ENCODE peak calls at places on chromosomes 6 and 20, in five cellular contexts. V is K562, K is SK-N-SH, H is GM12878, Y is H1. T is an unnamed sample.

GRCh38 chr6:158043008-158043407 is 61.3 kb downstream of the SYNJ2 start:
- DNase-seq in Y (no peak), V (no peak), H (no peak), K (no peak), T (no peak)

GRCh38 chr20:561437-562231 is 18.0 kb upstream of the CSNK2A1 start:
- DNase-seq in K (peak), Y (peak), H (no peak), V (peak), T (peak)

GRCh38 chr6:62150048-62150663 is 135.9 kb downstream of the KHDRBS2 start:
- DNase-seq in K (peak), V (peak), H (no peak), Y (no peak), T (peak)

GRCh38 chr6:125377621-125378020 is 75.9 kb upstream of the HDDC2 start:
- DNase-seq in Y (no peak), V (no peak), K (peak), H (no peak), T (no peak)

GRCh38 chr20:59253325-59253724 is 47.1 kb upstream of the EDN3 start:
- DNase-seq in V (no peak), Y (no peak), K (no peak), H (no peak), T (no peak)

GRCh38 chr20:38134427-38135281 is 30.4 kb downstream of the TGM2 start:
- DNase-seq in Y (no peak), H (no peak), V (peak), K (peak), T (no peak)

GRCh38 chr20:37941992-37942391 is 39.1 kb downstream of the VSTM2L start:
- DNase-seq in K (no peak), Y (no peak), V (no peak), H (no peak), T (no peak)

GRCh38 chr6:138001750-138002349 is 105.4 kb downstream of the PERP start:
- DNase-seq in K (peak), Y (peak), H (no peak), V (peak), T (peak)

GRCh38 chr20:5349448-5349847 is 32.7 kb upstream of the PROKR2 start:
- DNase-seq in K (no peak), Y (no peak), H (no peak), V (no peak), T (no peak)

GRCh38 chr6:48826884-48827701 is 636.0 kb downstream of the MMUT start:
- DNase-seq in K (no peak), Y (no peak), H (no peak), V (no peak), T (peak)

GRCh38 chr20:49479785-49480184 is 2.7 kb downstream of the KCNB1 start:
- DNase-seq in V (no peak), Y (no peak), K (no peak), H (no peak), T (no peak)

GRCh38 chr6:32252326-32253009 is 28.6 kb upstream of the NOTCH4 start:
- DNase-seq in Y (no peak), K (no peak), H (no peak), V (no peak), T (no peak)

GRCh38 chr6:26329763-26330511 is 35.1 kb upstream of the BTN3A2 start:
- DNase-seq in Y (peak), H (no peak), K (no peak), V (peak), T (no peak)

GRCh38 chr20:53677447-53678314 is 84.0 kb upstream of the ZNF217 start:
- DNase-seq in H (no peak), Y (no peak), K (no peak), V (peak), T (no peak)

GRCh38 chr6:30441171-30441570 is 48.1 kb upstream of the HLA-E start:
- DNase-seq in H (no peak), V (no peak), Y (no peak), K (no peak), T (no peak)

GRCh38 chr6:90610671-90611542 is 24.0 kb upstream of the MAP3K7 start:
- DNase-seq in K (peak), H (no peak), V (peak), Y (peak), T (no peak)

GRCh38 chr6:117463762-117464665 is 18.5 kb upstream of the DCBLD1 start:
- DNase-seq in K (no peak), Y (no peak), H (no peak), V (no peak), T (no peak)

GRCh38 chr20:59308493-59309201 is 8.2 kb downstream of the EDN3 start:
- DNase-seq in Y (no peak), K (no peak), V (peak), H (no peak), T (no peak)

GRCh38 chr20:47949230-47949629 is 163.9 kb upstream of the SULF2 start:
- DNase-seq in K (no peak), V (no peak), Y (no peak), H (no peak), T (no peak)

GRCh38 chr20:62202083-62202395 is 18.0 kb downstream of the HRH3 start:
- DNase-seq in V (no peak), Y (no peak), K (no peak), H (no peak), T (no peak)

DNA sequence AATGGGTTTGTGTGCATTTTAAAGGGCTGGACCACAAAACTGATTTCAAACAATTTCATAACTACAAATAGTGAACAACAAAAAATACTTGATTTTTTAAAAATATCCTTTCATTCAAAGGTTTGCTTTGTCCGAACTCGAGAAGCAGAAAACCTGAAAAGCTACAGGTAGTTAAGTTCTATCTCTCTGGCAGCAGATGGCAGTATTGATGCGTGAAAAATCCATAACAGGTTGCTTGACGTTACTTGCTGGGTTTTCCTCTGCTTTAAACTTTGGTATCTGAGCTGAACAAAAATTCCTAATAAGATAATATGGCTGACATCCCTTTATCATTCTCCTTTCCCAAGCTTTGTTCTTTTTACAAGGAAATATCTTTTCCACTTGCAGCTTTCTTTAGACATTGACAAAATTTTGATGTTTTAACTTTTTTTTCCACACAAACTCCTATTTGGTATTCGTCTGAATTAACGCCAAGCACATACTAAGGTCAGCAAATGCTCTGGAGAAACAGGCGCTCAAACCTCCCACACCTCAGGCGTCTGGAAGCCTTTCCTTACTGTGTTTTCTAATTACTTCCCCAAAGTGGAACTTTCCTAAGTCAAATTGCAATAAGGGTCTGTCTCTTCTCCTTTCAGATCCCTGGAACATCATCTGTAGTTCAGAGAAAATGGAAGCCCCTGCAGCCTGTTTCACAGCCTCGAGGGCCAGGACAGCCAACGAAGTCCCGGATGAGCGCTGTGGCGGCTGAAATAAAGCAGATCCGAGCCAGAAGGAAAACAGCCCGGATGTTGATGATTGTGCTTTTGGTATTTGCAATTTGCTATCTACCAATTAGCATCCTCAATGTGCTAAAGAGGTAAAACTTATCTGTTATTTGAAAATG is 50.3 kb upstream of the GFRAL start:
- DNase-seq in Y (peak), K (peak), V (peak), H (no peak), T (peak)
- TF ChIP-seq MAX in Y (no peak), K (no peak), V (no peak), H (no peak), T (no peak)

DNA sequence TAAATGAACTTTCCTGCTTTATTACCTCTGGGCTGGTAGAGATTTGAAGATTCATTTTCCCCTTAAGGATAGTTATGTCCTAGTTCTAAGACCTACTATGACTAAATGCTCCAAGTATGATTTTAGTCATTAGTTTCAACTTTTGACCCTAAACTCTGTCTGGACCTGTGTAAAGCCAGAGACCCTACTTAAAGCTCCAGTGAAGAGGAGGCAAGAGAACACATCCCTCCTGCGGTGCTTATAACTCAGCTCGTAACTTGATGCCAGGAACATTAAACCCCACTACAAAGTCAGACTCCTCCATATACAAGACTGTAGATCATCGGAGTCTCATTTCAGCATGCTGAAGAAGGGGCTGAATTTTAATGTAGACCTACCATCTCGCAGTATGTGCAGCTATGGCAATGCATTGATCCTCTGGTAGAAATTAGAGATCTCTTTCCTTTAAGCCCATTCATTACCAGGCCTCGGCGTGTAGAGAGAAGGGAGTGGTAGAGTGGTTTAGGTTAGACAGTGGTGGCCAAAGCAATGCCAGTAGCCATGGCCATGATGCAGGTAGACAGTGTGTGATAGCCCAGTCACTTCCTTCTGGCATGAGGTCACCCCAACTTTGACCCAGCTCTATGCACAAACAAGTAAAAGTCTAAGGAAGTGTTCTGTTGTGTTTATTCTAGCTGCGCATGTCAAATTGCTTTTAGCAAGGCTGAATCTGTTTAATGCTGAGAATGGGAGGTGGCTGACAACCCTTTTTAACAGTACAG is 34.8 kb upstream of the MYB start:
- DNase-seq in H (no peak), V (no peak), Y (no peak), K (no peak), T (no peak)
- TF ChIP-seq YY1 in H (no peak), V (no peak), Y (no peak), K (no peak), T (no peak)

GRCh38 chr6:133892444-133893323 is 3.8 kb downstream of the TCF21 start:
- DNase-seq in Y (peak), K (peak), V (no peak), H (no peak), T (no peak)

GRCh38 chr6:133891814-133892443 is 3.0 kb downstream of the TCF21 start:
- DNase-seq in V (no peak), K (peak), H (no peak), Y (no peak), T (no peak)

GRCh38 chr6:133889557-133890301 is 816 bp downstream of the TCF21 start:
- DNase-seq in K (peak), Y (peak), H (no peak), V (no peak), T (no peak)

GRCh38 chr6:133893324-133893692 is 4.4 kb downstream of the TCF21 start:
- DNase-seq in H (no peak), K (no peak), V (no peak), Y (no peak), T (no peak)

GRCh38 chr6:133890941-133891813 is 2.3 kb downstream of the TCF21 start:
- DNase-seq in Y (peak), H (no peak), K (peak), V (no peak), T (no peak)
- TF ChIP-seq MAX in Y (peak), H (no peak), K (no peak), V (no peak), T (no peak)

GRCh38 chr20:64105846-64106434 is 1.4 kb downstream of the NPBWR2 start:
- DNase-seq in K (no peak), H (no peak), Y (peak), V (no peak), T (no peak)

GRCh38 chr20:64104667-64105451 is 2.5 kb downstream of the NPBWR2 start:
- DNase-seq in V (no peak), H (no peak), K (no peak), Y (peak), T (no peak)

GRCh38 chr20:64102647-64103354 is 4.6 kb downstream of the NPBWR2 start:
- DNase-seq in Y (peak), H (no peak), V (peak), K (no peak), T (no peak)

GRCh38 chr20:64101731-64102621 is 5.4 kb downstream of the NPBWR2 start:
- DNase-seq in K (peak), H (no peak), Y (peak), V (peak), T (no peak)

GRCh38 chr20:64103871-64104666 is 3.3 kb downstream of the NPBWR2 start:
- DNase-seq in V (no peak), H (no peak), K (no peak), Y (peak), T (no peak)
- TF ChIP-seq YY1 in V (no peak), H (no peak), K (no peak), Y (no peak), T (no peak)

DNA sequence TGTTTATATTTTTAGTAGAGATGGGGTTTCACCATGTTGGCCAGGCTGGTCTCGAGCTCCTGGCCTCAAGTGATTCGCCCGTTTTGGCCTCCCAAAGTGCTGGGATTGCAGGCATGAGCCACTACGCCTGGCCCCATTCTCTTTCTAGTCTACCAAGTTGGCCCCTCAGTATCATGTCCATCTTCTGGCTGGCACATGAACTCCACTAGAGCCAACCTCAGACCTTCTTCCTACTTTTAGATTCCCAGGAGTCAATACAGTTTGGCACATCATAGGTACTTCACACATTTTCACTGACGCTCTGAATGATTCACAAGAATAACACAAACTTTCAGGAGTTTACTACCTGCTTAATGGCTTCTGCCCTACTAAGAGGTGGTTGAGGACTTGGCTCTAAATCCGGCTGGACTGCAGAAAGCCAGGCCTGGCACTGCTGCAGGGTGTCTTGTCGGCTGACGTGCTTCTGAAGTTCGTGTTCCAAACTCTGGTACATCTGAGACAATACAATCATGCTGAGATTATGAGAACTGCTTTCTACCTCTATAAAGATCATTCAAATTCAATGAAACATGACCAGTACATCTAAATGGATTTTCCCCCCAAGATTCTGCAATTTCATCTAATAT is 293.3 kb downstream of the SYNE1 start:
- DNase-seq in K (no peak), V (no peak), Y (no peak), H (no peak), T (no peak)
- TF ChIP-seq MAX in K (no peak), V (no peak), Y (no peak), H (no peak), T (no peak)

GRCh38 chr6:6712258-6712978 is 123.9 kb downstream of the LY86 start:
- DNase-seq in V (peak), K (no peak), Y (no peak), H (no peak), T (peak)

GRCh38 chr6:6714498-6715360 is 126.2 kb downstream of the LY86 start:
- DNase-seq in H (no peak), Y (no peak), K (no peak), V (no peak), T (no peak)

GRCh38 chr6:6712979-6713514 is 124.5 kb downstream of the LY86 start:
- DNase-seq in H (no peak), Y (no peak), K (no peak), V (no peak), T (no peak)

GRCh38 chr6:6715465-6715864 is 126.9 kb downstream of the LY86 start:
- DNase-seq in V (no peak), K (no peak), H (no peak), Y (no peak), T (no peak)

GRCh38 chr6:6713660-6714446 is 125.3 kb downstream of the LY86 start:
- DNase-seq in V (no peak), Y (no peak), H (no peak), K (peak), T (no peak)
- TF ChIP-seq YY1 in V (no peak), Y (no peak), H (no peak), K (no peak), T (no peak)

DNA sequence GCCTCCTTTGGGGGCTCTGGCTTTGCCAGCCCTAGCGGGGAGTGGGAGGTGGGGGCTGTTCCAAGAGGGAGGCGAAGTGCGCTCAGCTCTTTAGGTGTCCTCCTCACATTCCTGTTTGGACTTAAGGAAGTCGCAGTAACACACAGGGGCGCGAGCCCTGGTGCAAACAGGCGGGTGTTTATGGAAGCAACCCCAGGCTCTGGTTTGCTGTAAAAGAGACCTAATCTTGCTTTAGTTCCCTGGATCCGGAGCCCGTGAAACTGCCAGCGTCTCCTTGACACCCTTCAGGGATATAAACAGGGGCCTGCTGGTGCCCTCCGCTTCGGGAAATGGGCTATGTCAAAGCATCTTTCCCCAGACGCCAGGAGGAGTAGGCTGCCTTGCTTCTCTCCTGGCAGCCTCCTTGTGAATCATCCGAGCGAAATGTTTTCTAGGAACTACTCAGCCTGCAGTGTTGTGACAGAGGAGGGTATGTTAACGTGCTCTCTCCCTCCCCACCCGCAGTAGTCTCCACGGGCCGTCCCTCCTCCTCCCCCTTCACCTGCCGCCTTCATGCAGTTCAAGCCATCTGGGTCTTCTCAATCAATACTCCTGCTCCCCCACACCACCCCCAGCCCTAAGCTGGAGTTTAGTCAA is 168.0 kb upstream of the LRFN2 start:
- DNase-seq in H (no peak), Y (no peak), V (no peak), K (peak), T (no peak)
- TF ChIP-seq MAX in H (no peak), Y (no peak), V (no peak), K (no peak), T (no peak)